ENCODE peak calls at places on chromosomes 5 and 9, in five cellular contexts. M, X, O, E and I are unnamed samples.

GRCh38 chr5:14762568-14763216 is 98.2 kb downstream of the OTULIN start:
- DNase-seq in M (no peak), X (no peak), O (no peak), E (no peak), I (no peak)

GRCh38 chr5:1497795-1498622 is 25.8 kb downstream of the LPCAT1 start:
- DNase-seq in M (no peak), X (no peak), O (no peak), E (no peak), I (no peak)

GRCh38 chr5:180807654-180808414 is 5.2 kb upstream of the MGAT1 start:
- DNase-seq in M (peak; percentile 59), X (no peak), O (no peak), E (no peak), I (no peak)

GRCh38 chr9:106697799-106698591 is 165.0 kb upstream of the ZNF462 start:
- DNase-seq in M (peak; percentile 91), X (peak; percentile 58), O (peak; percentile 69), E (peak; percentile 52), I (no peak)

GRCh38 chr5:1931590-1932138 is 48.9 kb upstream of the IRX4 start:
- DNase-seq in M (peak; percentile 87), X (no peak), O (no peak), E (peak; percentile 16), I (no peak)

GRCh38 chr9:115978739-115979138 is 174.9 kb upstream of the PAPPA start:
- DNase-seq in M (no peak), X (no peak), O (no peak), E (no peak), I (no peak)

GRCh38 chr5:149605998-149606721 is 24.9 kb downstream of the ARHGEF37 start:
- DNase-seq in M (no peak), X (peak; percentile 69), O (no peak), E (no peak), I (no peak)

GRCh38 chr5:55908804-55909203 is 57.6 kb downstream of the IL31RA start:
- DNase-seq in M (no peak), X (no peak), O (no peak), E (no peak), I (no peak)

GRCh38 chr5:59367791-59368394 is 525.6 kb downstream of the PDE4D start:
- DNase-seq in M (no peak), X (peak; percentile 55), O (peak; percentile 55), E (peak; percentile 25), I (peak; percentile 63)

GRCh38 chr5:171963416-171963815 is 43.0 kb downstream of the FBXW11 start:
- DNase-seq in M (no peak), X (no peak), O (no peak), E (no peak), I (no peak)

GRCh38 chr5:16934123-16934522 is 2.0 kb downstream of the MYO10 start:
- DNase-seq in M (peak; percentile 90), X (peak; percentile 55), O (peak; percentile 67), E (no peak), I (no peak)

GRCh38 chr5:67038817-67039603 is 157.6 kb downstream of the CD180 start:
- DNase-seq in M (no peak), X (no peak), O (no peak), E (no peak), I (no peak)

GRCh38 chr9:132482196-132482813 is 72.3 kb downstream of the CFAP77 start:
- DNase-seq in M (no peak), X (no peak), O (no peak), E (no peak), I (no peak)

GRCh38 chr9:127176631-127177030 is 54.2 kb upstream of the ANGPTL2 start:
- DNase-seq in M (peak; percentile 48), X (no peak), O (no peak), E (no peak), I (no peak)

GRCh38 chr9:13731637-13732036 is 452.1 kb upstream of the MPDZ start:
- DNase-seq in M (no peak), X (no peak), O (no peak), E (no peak), I (no peak)

GRCh38 chr9:76605271-76605670 is 146.3 kb downstream of the GCNT1 start:
- DNase-seq in M (no peak), X (no peak), O (no peak), E (no peak), I (no peak)

GRCh38 chr9:135328485-135329417 is 150.8 kb upstream of the PPP1R26 start:
- DNase-seq in M (peak; percentile 65), X (no peak), O (peak; percentile 33), E (no peak), I (no peak)

GRCh38 chr9:7901676-7902075 is 102.1 kb upstream of the DMAC1 start:
- DNase-seq in M (no peak), X (no peak), O (no peak), E (no peak), I (no peak)

GRCh38 chr9:109331353-109331752 is 10.5 kb upstream of the EPB41L4B start:
- DNase-seq in M (peak; percentile 91), X (peak; percentile 92), O (peak; percentile 91), E (peak; percentile 30), I (no peak)